ENCODE peak calls at places on chromosomes 12 and 14, in seven cellular contexts. One of them, this sample, is unnamed.

GRCh38 chr12:80321653-80322052 is 122.4 kb upstream of the PTPRQ start:
- DNase-seq in progenitor cell of endocrine pancreas: no peak
- DNase-seq in epithelial cell of esophagus: peak; percentile 92
- DNase-seq in cardiac fibroblast: peak; percentile 1
- DNase-seq in upper lobe of right lung: no peak
- DNase-seq in fibroblast of mammary gland: no peak
- DNase-seq in HFFc6: peak; percentile 44
- DNase-seq in this sample: no peak

GRCh38 chr12:132408626-132409494 is 79.5 kb upstream of the GALNT9 start:
- DNase-seq in progenitor cell of endocrine pancreas: no peak
- DNase-seq in epithelial cell of esophagus: no peak
- DNase-seq in cardiac fibroblast: no peak
- DNase-seq in upper lobe of right lung: no peak
- DNase-seq in fibroblast of mammary gland: no peak
- DNase-seq in HFFc6: no peak
- DNase-seq in this sample: no peak

GRCh38 chr12:122081108-122081696 is 2.6 kb downstream of the MLXIP start:
- DNase-seq in progenitor cell of endocrine pancreas: no peak
- DNase-seq in epithelial cell of esophagus: peak; percentile 84
- DNase-seq in cardiac fibroblast: peak; percentile 76
- DNase-seq in upper lobe of right lung: no peak
- DNase-seq in fibroblast of mammary gland: peak; percentile 53
- DNase-seq in HFFc6: peak; percentile 42
- DNase-seq in this sample: peak; percentile 40

GRCh38 chr14:49768301-49769121 is 558 bp downstream of the KLHDC2 start:
- DNase-seq in progenitor cell of endocrine pancreas: peak; percentile 16
- DNase-seq in epithelial cell of esophagus: peak; percentile 77
- DNase-seq in cardiac fibroblast: peak; percentile 71
- DNase-seq in upper lobe of right lung: peak; percentile 80
- DNase-seq in fibroblast of mammary gland: peak; percentile 82
- DNase-seq in HFFc6: peak; percentile 53
- DNase-seq in this sample: peak; percentile 68

GRCh38 chr12:124916370-124917134 is 2.1 kb upstream of the UBC start:
- DNase-seq in progenitor cell of endocrine pancreas: no peak
- DNase-seq in epithelial cell of esophagus: peak; percentile 96
- DNase-seq in cardiac fibroblast: peak; percentile 92
- DNase-seq in upper lobe of right lung: no peak
- DNase-seq in fibroblast of mammary gland: peak; percentile 97
- DNase-seq in HFFc6: peak; percentile 95
- DNase-seq in this sample: peak; percentile 92

GRCh38 chr12:3901116-3901515 is 27.9 kb upstream of the PARP11 start:
- DNase-seq in progenitor cell of endocrine pancreas: no peak
- DNase-seq in epithelial cell of esophagus: no peak
- DNase-seq in cardiac fibroblast: no peak
- DNase-seq in upper lobe of right lung: no peak
- DNase-seq in fibroblast of mammary gland: no peak
- DNase-seq in HFFc6: no peak
- DNase-seq in this sample: no peak

GRCh38 chr12:15474766-15475165 is 152.5 kb downstream of the PTPRO start:
- DNase-seq in progenitor cell of endocrine pancreas: no peak
- DNase-seq in epithelial cell of esophagus: no peak
- DNase-seq in cardiac fibroblast: no peak
- DNase-seq in upper lobe of right lung: no peak
- DNase-seq in fibroblast of mammary gland: no peak
- DNase-seq in HFFc6: no peak
- DNase-seq in this sample: no peak

GRCh38 chr14:67853748-67854147 is 34.2 kb downstream of the RAD51B start:
- DNase-seq in progenitor cell of endocrine pancreas: no peak
- DNase-seq in epithelial cell of esophagus: no peak
- DNase-seq in cardiac fibroblast: no peak
- DNase-seq in upper lobe of right lung: no peak
- DNase-seq in fibroblast of mammary gland: no peak
- DNase-seq in HFFc6: no peak
- DNase-seq in this sample: no peak

GRCh38 chr14:73773441-73774243 is 59.5 kb upstream of the PNMA1 start:
- DNase-seq in progenitor cell of endocrine pancreas: no peak
- DNase-seq in epithelial cell of esophagus: no peak
- DNase-seq in cardiac fibroblast: no peak
- DNase-seq in upper lobe of right lung: no peak
- DNase-seq in fibroblast of mammary gland: no peak
- DNase-seq in HFFc6: no peak
- DNase-seq in this sample: no peak

GRCh38 chr12:12267801-12268200 is 957 bp upstream of the LRP6 start:
- DNase-seq in progenitor cell of endocrine pancreas: no peak
- DNase-seq in epithelial cell of esophagus: no peak
- DNase-seq in cardiac fibroblast: no peak
- DNase-seq in upper lobe of right lung: no peak
- DNase-seq in fibroblast of mammary gland: no peak
- DNase-seq in HFFc6: no peak
- DNase-seq in this sample: no peak

GRCh38 chr14:106812788-106813476 is 1286.5 kb downstream of the TMEM121 start:
- DNase-seq in progenitor cell of endocrine pancreas: no peak
- DNase-seq in epithelial cell of esophagus: no peak
- DNase-seq in cardiac fibroblast: no peak
- DNase-seq in upper lobe of right lung: no peak
- DNase-seq in fibroblast of mammary gland: no peak
- DNase-seq in HFFc6: no peak
- DNase-seq in this sample: no peak

GRCh38 chr14:50122291-50122690 is 5.9 kb upstream of the VCPKMT start:
- DNase-seq in progenitor cell of endocrine pancreas: no peak
- DNase-seq in epithelial cell of esophagus: no peak
- DNase-seq in cardiac fibroblast: no peak
- DNase-seq in upper lobe of right lung: no peak
- DNase-seq in fibroblast of mammary gland: no peak
- DNase-seq in HFFc6: no peak
- DNase-seq in this sample: no peak

GRCh38 chr12:63802012-63802608 is 22.4 kb downstream of the RXYLT1 start:
- DNase-seq in progenitor cell of endocrine pancreas: no peak
- DNase-seq in epithelial cell of esophagus: peak; percentile 24
- DNase-seq in cardiac fibroblast: peak; percentile 42
- DNase-seq in upper lobe of right lung: no peak
- DNase-seq in fibroblast of mammary gland: peak; percentile 38
- DNase-seq in HFFc6: peak; percentile 29
- DNase-seq in this sample: peak; percentile 23

GRCh38 chr14:59036134-59036533 is 152.3 kb upstream of the DAAM1 start:
- DNase-seq in progenitor cell of endocrine pancreas: no peak
- DNase-seq in epithelial cell of esophagus: no peak
- DNase-seq in cardiac fibroblast: no peak
- DNase-seq in upper lobe of right lung: no peak
- DNase-seq in fibroblast of mammary gland: no peak
- DNase-seq in HFFc6: no peak
- DNase-seq in this sample: no peak

GRCh38 chr12:117189725-117190209 is 503 bp downstream of the FBXO21 start:
- DNase-seq in progenitor cell of endocrine pancreas: peak; percentile 34
- DNase-seq in epithelial cell of esophagus: peak; percentile 41
- DNase-seq in cardiac fibroblast: peak; percentile 26
- DNase-seq in upper lobe of right lung: peak; percentile 69
- DNase-seq in fibroblast of mammary gland: peak; percentile 35
- DNase-seq in HFFc6: peak; percentile 8
- DNase-seq in this sample: peak; percentile 32

GRCh38 chr12:59404109-59404650 is 191.6 kb upstream of the SLC16A7 start:
- DNase-seq in progenitor cell of endocrine pancreas: no peak
- DNase-seq in epithelial cell of esophagus: no peak
- DNase-seq in cardiac fibroblast: no peak
- DNase-seq in upper lobe of right lung: no peak
- DNase-seq in fibroblast of mammary gland: no peak
- DNase-seq in HFFc6: no peak
- DNase-seq in this sample: peak; percentile 39

GRCh38 chr14:39097159-39097558 is 5.9 kb downstream of the SEC23A start:
- DNase-seq in progenitor cell of endocrine pancreas: no peak
- DNase-seq in epithelial cell of esophagus: peak; percentile 75
- DNase-seq in cardiac fibroblast: peak; percentile 52
- DNase-seq in upper lobe of right lung: no peak
- DNase-seq in fibroblast of mammary gland: peak; percentile 61
- DNase-seq in HFFc6: no peak
- DNase-seq in this sample: peak; percentile 47

GRCh38 chr14:106417224-106418049 is 891.1 kb downstream of the TMEM121 start:
- DNase-seq in progenitor cell of endocrine pancreas: no peak
- DNase-seq in epithelial cell of esophagus: no peak
- DNase-seq in cardiac fibroblast: no peak
- DNase-seq in upper lobe of right lung: peak; percentile 83
- DNase-seq in fibroblast of mammary gland: peak; percentile 36
- DNase-seq in HFFc6: no peak
- DNase-seq in this sample: peak; percentile 19

GRCh38 chr12:10695852-10696251 is 22.0 kb upstream of the STYK1 start:
- DNase-seq in progenitor cell of endocrine pancreas: no peak
- DNase-seq in epithelial cell of esophagus: no peak
- DNase-seq in cardiac fibroblast: no peak
- DNase-seq in upper lobe of right lung: no peak
- DNase-seq in fibroblast of mammary gland: no peak
- DNase-seq in HFFc6: no peak
- DNase-seq in this sample: no peak

GRCh38 chr12:75622492-75622891 is 111.1 kb upstream of the KRR1 start:
- DNase-seq in progenitor cell of endocrine pancreas: no peak
- DNase-seq in epithelial cell of esophagus: no peak
- DNase-seq in cardiac fibroblast: no peak
- DNase-seq in upper lobe of right lung: no peak
- DNase-seq in fibroblast of mammary gland: no peak
- DNase-seq in HFFc6: no peak
- DNase-seq in this sample: no peak

GRCh38 chr14:100902792-100903191 is 730 bp downstream of the RTL1 start:
- DNase-seq in progenitor cell of endocrine pancreas: no peak
- DNase-seq in epithelial cell of esophagus: no peak
- DNase-seq in cardiac fibroblast: no peak
- DNase-seq in upper lobe of right lung: no peak
- DNase-seq in fibroblast of mammary gland: no peak
- DNase-seq in HFFc6: no peak
- DNase-seq in this sample: no peak
- TF ChIP-seq CTCF in progenitor cell of endocrine pancreas: no peak
- TF ChIP-seq CTCF in epithelial cell of esophagus: no peak
- TF ChIP-seq CTCF in cardiac fibroblast: no peak
- TF ChIP-seq CTCF in upper lobe of right lung: no peak
- TF ChIP-seq CTCF in fibroblast of mammary gland: no peak
- TF ChIP-seq CTCF in HFFc6: no peak
- TF ChIP-seq CTCF in this sample: no peak

DNA sequence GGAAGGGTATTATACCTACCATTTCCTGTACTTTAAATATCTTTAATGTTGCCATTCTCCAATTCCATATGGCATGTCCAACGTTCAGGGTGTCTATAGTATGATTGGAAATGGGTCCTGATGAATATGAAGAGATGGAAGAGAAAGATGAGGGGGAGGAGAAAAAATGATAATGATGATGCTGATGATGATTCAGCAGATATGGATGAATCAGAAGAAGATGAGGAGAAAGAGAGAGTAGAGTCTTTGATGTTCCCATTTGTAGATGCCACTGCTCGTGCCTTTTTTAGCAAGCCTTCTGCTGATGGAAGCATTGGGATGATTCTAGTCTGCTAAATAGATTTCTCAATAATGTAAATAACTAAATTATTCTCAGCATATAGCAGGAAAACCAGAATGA is 163.5 kb downstream of the PIK3C2G start:
- DNase-seq in progenitor cell of endocrine pancreas: no peak
- DNase-seq in epithelial cell of esophagus: no peak
- DNase-seq in cardiac fibroblast: no peak
- DNase-seq in upper lobe of right lung: no peak
- DNase-seq in fibroblast of mammary gland: no peak
- DNase-seq in HFFc6: no peak
- DNase-seq in this sample: no peak
- TF ChIP-seq CTCF in progenitor cell of endocrine pancreas: no peak
- TF ChIP-seq CTCF in epithelial cell of esophagus: no peak
- TF ChIP-seq CTCF in cardiac fibroblast: no peak
- TF ChIP-seq CTCF in upper lobe of right lung: no peak
- TF ChIP-seq CTCF in fibroblast of mammary gland: no peak
- TF ChIP-seq CTCF in HFFc6: no peak
- TF ChIP-seq CTCF in this sample: no peak

GRCh38 chr12:47816646-47817271 is 2.9 kb downstream of the HDAC7 start:
- DNase-seq in progenitor cell of endocrine pancreas: no peak
- DNase-seq in epithelial cell of esophagus: no peak
- DNase-seq in cardiac fibroblast: peak; percentile 57
- DNase-seq in upper lobe of right lung: peak; percentile 53
- DNase-seq in fibroblast of mammary gland: no peak
- DNase-seq in HFFc6: no peak
- DNase-seq in this sample: no peak

GRCh38 chr12:47817272-47818006 is 2.3 kb downstream of the HDAC7 start:
- DNase-seq in progenitor cell of endocrine pancreas: no peak
- DNase-seq in epithelial cell of esophagus: no peak
- DNase-seq in cardiac fibroblast: peak; percentile 40
- DNase-seq in upper lobe of right lung: peak; percentile 58
- DNase-seq in fibroblast of mammary gland: peak; percentile 46
- DNase-seq in HFFc6: peak; percentile 18
- DNase-seq in this sample: no peak

GRCh38 chr12:47818382-47818700 is 1.4 kb downstream of the HDAC7 start:
- DNase-seq in progenitor cell of endocrine pancreas: no peak
- DNase-seq in epithelial cell of esophagus: no peak
- DNase-seq in cardiac fibroblast: peak; percentile 36
- DNase-seq in upper lobe of right lung: no peak
- DNase-seq in fibroblast of mammary gland: no peak
- DNase-seq in HFFc6: no peak
- DNase-seq in this sample: no peak

GRCh38 chr12:47818701-47819543 is 781 bp downstream of the HDAC7 start:
- DNase-seq in progenitor cell of endocrine pancreas: peak; percentile 53
- DNase-seq in epithelial cell of esophagus: no peak
- DNase-seq in cardiac fibroblast: peak; percentile 37
- DNase-seq in upper lobe of right lung: peak; percentile 91
- DNase-seq in fibroblast of mammary gland: no peak
- DNase-seq in HFFc6: peak; percentile 46
- DNase-seq in this sample: peak; percentile 45

GRCh38 chr12:47818007-47818376 is 1.7 kb downstream of the HDAC7 start:
- DNase-seq in progenitor cell of endocrine pancreas: no peak
- DNase-seq in epithelial cell of esophagus: no peak
- DNase-seq in cardiac fibroblast: no peak
- DNase-seq in upper lobe of right lung: peak; percentile 43
- DNase-seq in fibroblast of mammary gland: no peak
- DNase-seq in HFFc6: no peak
- DNase-seq in this sample: no peak
- TF ChIP-seq CTCF in progenitor cell of endocrine pancreas: no peak
- TF ChIP-seq CTCF in epithelial cell of esophagus: peak; percentile 19
- TF ChIP-seq CTCF in cardiac fibroblast: no peak
- TF ChIP-seq CTCF in upper lobe of right lung: no peak
- TF ChIP-seq CTCF in fibroblast of mammary gland: no peak
- TF ChIP-seq CTCF in HFFc6: no peak
- TF ChIP-seq CTCF in this sample: no peak

DNA sequence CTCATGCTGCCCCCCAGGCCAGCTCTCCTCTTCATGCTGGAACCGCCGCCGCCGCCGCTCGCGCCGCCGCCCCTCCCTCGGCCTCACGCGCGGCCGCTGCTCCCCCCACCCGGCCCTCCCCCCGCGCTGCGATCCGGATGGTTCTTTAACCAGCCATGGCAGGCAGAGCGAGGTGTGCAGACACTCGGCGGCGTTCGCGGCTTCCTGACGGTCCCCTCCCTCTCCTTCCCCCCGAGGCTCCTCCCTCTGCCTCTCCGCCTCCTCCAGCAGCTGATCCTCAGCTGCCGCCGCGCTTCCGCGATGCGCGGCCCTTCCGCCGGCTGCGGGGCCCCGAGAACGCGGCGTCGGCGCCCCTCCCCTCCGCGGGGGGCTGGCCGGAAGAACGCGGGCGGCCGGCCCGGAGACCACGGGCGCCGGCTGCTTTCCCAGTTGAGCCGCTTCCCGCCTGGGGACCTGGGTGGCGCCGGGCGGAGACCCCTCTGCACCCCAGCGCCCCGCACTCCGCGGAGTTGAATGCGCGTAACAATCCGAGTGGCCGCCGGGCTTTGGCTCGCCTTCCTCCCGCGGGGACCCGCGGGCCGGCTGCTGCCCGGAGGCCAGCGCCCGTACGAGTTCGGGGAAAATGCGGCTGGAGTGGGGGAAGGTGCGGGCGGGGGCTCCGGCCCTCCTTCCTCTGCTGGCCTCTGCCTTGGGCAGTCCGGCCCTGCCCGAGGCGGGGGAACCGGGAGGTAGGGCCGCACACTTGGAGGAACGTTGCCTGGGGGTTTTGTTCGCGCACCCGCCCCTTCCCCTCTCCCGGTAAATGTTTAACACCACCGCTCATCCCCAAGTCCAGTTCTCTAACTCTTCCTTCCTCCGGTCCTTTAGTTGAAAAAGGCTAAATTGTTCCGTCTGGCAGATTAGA is at the start of gene DCAF5:
- DNase-seq in progenitor cell of endocrine pancreas: peak; percentile 81
- DNase-seq in epithelial cell of esophagus: peak; percentile 97
- DNase-seq in cardiac fibroblast: peak; percentile 96
- DNase-seq in upper lobe of right lung: peak; percentile 98
- DNase-seq in fibroblast of mammary gland: peak; percentile 90
- DNase-seq in HFFc6: peak; percentile 89
- DNase-seq in this sample: peak; percentile 93
- TF ChIP-seq CTCF in progenitor cell of endocrine pancreas: no peak
- TF ChIP-seq CTCF in epithelial cell of esophagus: no peak
- TF ChIP-seq CTCF in cardiac fibroblast: no peak
- TF ChIP-seq CTCF in upper lobe of right lung: no peak
- TF ChIP-seq CTCF in fibroblast of mammary gland: no peak
- TF ChIP-seq CTCF in HFFc6: peak; percentile 10
- TF ChIP-seq CTCF in this sample: no peak

This sample was measured in MCF 10A.